ENCODE peak calls at places on chromosome 4, in five cellular contexts. One of them, this sample, is unnamed.

GRCh38 chr4:48212165-48212564 is 57.5 kb downstream of the TEC start:
- DNase-seq in heart left ventricle: no peak
- DNase-seq in NCI-H1092: no peak
- DNase-seq in M059J: no peak
- DNase-seq in NCI-H2107: no peak
- DNase-seq in this sample: no peak

GRCh38 chr4:101279377-101279871 is 67.9 kb downstream of the PPP3CA start:
- DNase-seq in heart left ventricle: no peak
- DNase-seq in M059J: peak; percentile 77
- DNase-seq in NCI-H1092: no peak
- DNase-seq in NCI-H2107: no peak
- DNase-seq in this sample: no peak

GRCh38 chr4:126915999-126916625 is 716.6 kb upstream of the INTU start:
- DNase-seq in NCI-H2107: no peak
- DNase-seq in NCI-H1092: no peak
- DNase-seq in heart left ventricle: no peak
- DNase-seq in M059J: no peak
- DNase-seq in this sample: no peak

GRCh38 chr4:154329268-154329858 is 162.2 kb downstream of the DCHS2 start:
- DNase-seq in heart left ventricle: peak; percentile 47
- DNase-seq in M059J: peak; percentile 34
- DNase-seq in NCI-H2107: no peak
- DNase-seq in NCI-H1092: no peak
- DNase-seq in this sample: no peak

GRCh38 chr4:81452452-81453011 is 19.2 kb downstream of the RASGEF1B start:
- DNase-seq in heart left ventricle: no peak
- DNase-seq in NCI-H1092: no peak
- DNase-seq in NCI-H2107: no peak
- DNase-seq in M059J: no peak
- DNase-seq in this sample: no peak

GRCh38 chr4:176274441-176274840 is 5.4 kb upstream of the ASB5 start:
- DNase-seq in NCI-H1092: no peak
- DNase-seq in heart left ventricle: no peak
- DNase-seq in NCI-H2107: no peak
- DNase-seq in M059J: peak; percentile 84
- DNase-seq in this sample: no peak

GRCh38 chr4:143986173-143986572 is 33.0 kb downstream of the GYPB start:
- DNase-seq in NCI-H2107: no peak
- DNase-seq in heart left ventricle: no peak
- DNase-seq in NCI-H1092: no peak
- DNase-seq in M059J: no peak
- DNase-seq in this sample: no peak

GRCh38 chr4:121380448-121381147 is at the start of gene QRFPR:
- DNase-seq in heart left ventricle: peak; percentile 70
- DNase-seq in M059J: no peak
- DNase-seq in NCI-H1092: no peak
- DNase-seq in NCI-H2107: no peak
- DNase-seq in this sample: peak; percentile 59

GRCh38 chr4:8440491-8441311 is at the start of the genes ACOX3 and TRMT44:
- DNase-seq in NCI-H1092: peak; percentile 75
- DNase-seq in M059J: peak; percentile 88
- DNase-seq in heart left ventricle: peak; percentile 94
- DNase-seq in NCI-H2107: peak; percentile 57
- DNase-seq in this sample: peak; percentile 96

GRCh38 chr4:53617101-53617680 is 25.9 kb upstream of the LNX1 start:
- DNase-seq in M059J: peak; percentile 5
- DNase-seq in heart left ventricle: no peak
- DNase-seq in NCI-H2107: no peak
- DNase-seq in NCI-H1092: peak; percentile 6
- DNase-seq in this sample: no peak

GRCh38 chr4:15717126-15717525 is 14.3 kb downstream of the BST1 start:
- DNase-seq in M059J: peak; percentile 54
- DNase-seq in NCI-H2107: no peak
- DNase-seq in NCI-H1092: no peak
- DNase-seq in heart left ventricle: no peak
- DNase-seq in this sample: no peak